ENCODE peak calls at places on chromosomes 13 and 19, in six cellular contexts. One of them, this sample, is unnamed. For H3K27me3, the result is how much of the 10 kb centered on the place peaks cover.

GRCh38 chr13:88068975-88069374 is 397.8 kb downstream of the SLITRK5 start:
- DNase-seq in heart left ventricle: peak
- DNase-seq in aorta: no peak
- DNase-seq in neuronal stem cell: no peak
- DNase-seq in psoas muscle: no peak
- DNase-seq in GM23248: no peak
- DNase-seq in this sample: no peak

GRCh38 chr13:32790731-32791130 is 204.5 kb downstream of the PDS5B start:
- DNase-seq in heart left ventricle: no peak
- DNase-seq in aorta: no peak
- DNase-seq in neuronal stem cell: no peak
- DNase-seq in psoas muscle: no peak
- DNase-seq in GM23248: peak
- DNase-seq in this sample: no peak

GRCh38 chr13:111259058-111259457 is 61.4 kb upstream of the TEX29 start:
- DNase-seq in heart left ventricle: no peak
- DNase-seq in aorta: no peak
- DNase-seq in neuronal stem cell: no peak
- DNase-seq in psoas muscle: no peak
- DNase-seq in GM23248: no peak
- DNase-seq in this sample: no peak

GRCh38 chr13:109447667-109448066 is 338.7 kb downstream of the IRS2 start:
- DNase-seq in heart left ventricle: no peak
- DNase-seq in aorta: no peak
- DNase-seq in neuronal stem cell: no peak
- DNase-seq in psoas muscle: no peak
- DNase-seq in GM23248: no peak
- DNase-seq in this sample: no peak

GRCh38 chr19:11673608-11674041 is 65.1 kb downstream of the ZNF823 start:
- DNase-seq in heart left ventricle: peak
- DNase-seq in aorta: peak
- DNase-seq in neuronal stem cell: peak
- DNase-seq in psoas muscle: peak
- DNase-seq in GM23248: peak
- DNase-seq in this sample: peak

GRCh38 chr13:99307648-99308339 is 595 bp upstream of the GPR183 start:
- DNase-seq in heart left ventricle: no peak
- DNase-seq in aorta: no peak
- DNase-seq in neuronal stem cell: no peak
- DNase-seq in psoas muscle: no peak
- DNase-seq in GM23248: peak
- DNase-seq in this sample: no peak

GRCh38 chr13:51192348-51192747 is 29.9 kb upstream of the FAM124A start:
- DNase-seq in heart left ventricle: no peak
- DNase-seq in aorta: no peak
- DNase-seq in neuronal stem cell: no peak
- DNase-seq in psoas muscle: no peak
- DNase-seq in GM23248: peak
- DNase-seq in this sample: no peak

GRCh38 chr13:97141564-97142005 is 80.5 kb upstream of the MBNL2 start:
- DNase-seq in heart left ventricle: no peak
- DNase-seq in aorta: no peak
- DNase-seq in neuronal stem cell: peak
- DNase-seq in psoas muscle: no peak
- DNase-seq in GM23248: peak
- DNase-seq in this sample: peak

GRCh38 chr13:64273780-64274179 is 2858.1 kb upstream of the PCDH20 start:
- DNase-seq in heart left ventricle: no peak
- DNase-seq in aorta: no peak
- DNase-seq in neuronal stem cell: no peak
- DNase-seq in psoas muscle: no peak
- DNase-seq in GM23248: no peak
- DNase-seq in this sample: no peak

GRCh38 chr19:17557461-17557860 is 2.0 kb downstream of the COLGALT1 start:
- DNase-seq in heart left ventricle: no peak
- DNase-seq in aorta: no peak
- DNase-seq in neuronal stem cell: no peak
- DNase-seq in psoas muscle: no peak
- DNase-seq in GM23248: no peak
- DNase-seq in this sample: no peak

GRCh38 chr13:80509264-80509663 is 168.3 kb upstream of the SPRY2 start:
- DNase-seq in heart left ventricle: no peak
- DNase-seq in aorta: no peak
- DNase-seq in neuronal stem cell: no peak
- DNase-seq in psoas muscle: no peak
- DNase-seq in GM23248: no peak
- DNase-seq in this sample: no peak

GRCh38 chr19:56109216-56109615 is 11.9 kb downstream of the ZNF787 start:
- DNase-seq in heart left ventricle: no peak
- DNase-seq in aorta: no peak
- DNase-seq in neuronal stem cell: no peak
- DNase-seq in psoas muscle: no peak
- DNase-seq in GM23248: peak
- DNase-seq in this sample: no peak

GRCh38 chr13:112733661-112734379 is 44.0 kb downstream of the ATP11A start:
- DNase-seq in heart left ventricle: no peak
- DNase-seq in aorta: no peak
- DNase-seq in neuronal stem cell: peak
- DNase-seq in psoas muscle: no peak
- DNase-seq in GM23248: no peak
- DNase-seq in this sample: no peak

GRCh38 chr19:57830071-57830602 is at the start of gene ZNF587B:
- DNase-seq in heart left ventricle: peak
- DNase-seq in aorta: peak
- DNase-seq in neuronal stem cell: peak
- DNase-seq in psoas muscle: peak
- DNase-seq in GM23248: peak
- DNase-seq in this sample: no peak

GRCh38 chr13:78636493-78636892 is 22.5 kb downstream of the OBI1 start:
- DNase-seq in heart left ventricle: no peak
- DNase-seq in aorta: no peak
- DNase-seq in neuronal stem cell: no peak
- DNase-seq in psoas muscle: no peak
- DNase-seq in GM23248: no peak
- DNase-seq in this sample: no peak

GRCh38 chr13:78632956-78633355 is 26.0 kb downstream of the OBI1 start:
- DNase-seq in heart left ventricle: no peak
- DNase-seq in aorta: no peak
- DNase-seq in neuronal stem cell: no peak
- DNase-seq in psoas muscle: no peak
- DNase-seq in GM23248: no peak
- DNase-seq in this sample: no peak

DNA sequence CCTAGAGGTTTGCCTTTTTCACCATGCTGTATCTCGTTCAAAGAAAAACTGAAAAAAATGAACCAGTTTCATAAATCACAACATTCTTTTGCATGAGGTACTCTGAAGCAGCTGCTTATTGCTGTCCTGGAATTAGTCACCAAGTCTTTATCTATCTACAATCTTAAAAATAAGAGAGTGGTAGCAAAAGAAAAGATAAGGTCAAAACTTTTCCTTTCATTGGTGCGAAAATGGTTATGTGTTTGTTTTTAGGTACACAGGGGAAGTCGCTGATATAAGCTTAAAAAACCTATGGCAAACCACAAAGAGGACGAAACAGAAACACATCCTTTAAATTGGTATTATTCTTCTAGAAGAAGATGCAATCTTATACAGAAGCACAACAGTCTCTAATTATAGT is 20.7 kb downstream of the OBI1 start:
- DNase-seq in heart left ventricle: no peak
- DNase-seq in aorta: no peak
- DNase-seq in neuronal stem cell: no peak
- DNase-seq in psoas muscle: no peak
- DNase-seq in GM23248: no peak
- DNase-seq in this sample: no peak
- H3K27ac ChIP-seq in heart left ventricle: no peak
- H3K27ac ChIP-seq in aorta: no peak
- H3K27ac ChIP-seq in neuronal stem cell: no peak
- H3K27ac ChIP-seq in psoas muscle: no peak
- H3K27ac ChIP-seq in GM23248: no peak
- H3K27ac ChIP-seq in this sample: no peak

GRCh38 chr13:61417171-61417570 is 1.5 kb upstream of the PCDH20 start:
- DNase-seq in heart left ventricle: no peak
- DNase-seq in aorta: no peak
- DNase-seq in neuronal stem cell: no peak
- DNase-seq in psoas muscle: no peak
- DNase-seq in GM23248: no peak
- DNase-seq in this sample: no peak

GRCh38 chr13:61414136-61414535 is 1.5 kb downstream of the PCDH20 start:
- DNase-seq in heart left ventricle: no peak
- DNase-seq in aorta: no peak
- DNase-seq in neuronal stem cell: no peak
- DNase-seq in psoas muscle: no peak
- DNase-seq in GM23248: no peak
- DNase-seq in this sample: no peak

GRCh38 chr13:61413572-61413971 is 2.1 kb downstream of the PCDH20 start:
- DNase-seq in heart left ventricle: no peak
- DNase-seq in aorta: no peak
- DNase-seq in neuronal stem cell: peak
- DNase-seq in psoas muscle: no peak
- DNase-seq in GM23248: no peak
- DNase-seq in this sample: no peak

GRCh38 chr13:61415749-61416148 is at the start of gene PCDH20:
- DNase-seq in heart left ventricle: no peak
- DNase-seq in aorta: no peak
- DNase-seq in neuronal stem cell: no peak
- DNase-seq in psoas muscle: no peak
- DNase-seq in GM23248: no peak
- DNase-seq in this sample: no peak

DNA sequence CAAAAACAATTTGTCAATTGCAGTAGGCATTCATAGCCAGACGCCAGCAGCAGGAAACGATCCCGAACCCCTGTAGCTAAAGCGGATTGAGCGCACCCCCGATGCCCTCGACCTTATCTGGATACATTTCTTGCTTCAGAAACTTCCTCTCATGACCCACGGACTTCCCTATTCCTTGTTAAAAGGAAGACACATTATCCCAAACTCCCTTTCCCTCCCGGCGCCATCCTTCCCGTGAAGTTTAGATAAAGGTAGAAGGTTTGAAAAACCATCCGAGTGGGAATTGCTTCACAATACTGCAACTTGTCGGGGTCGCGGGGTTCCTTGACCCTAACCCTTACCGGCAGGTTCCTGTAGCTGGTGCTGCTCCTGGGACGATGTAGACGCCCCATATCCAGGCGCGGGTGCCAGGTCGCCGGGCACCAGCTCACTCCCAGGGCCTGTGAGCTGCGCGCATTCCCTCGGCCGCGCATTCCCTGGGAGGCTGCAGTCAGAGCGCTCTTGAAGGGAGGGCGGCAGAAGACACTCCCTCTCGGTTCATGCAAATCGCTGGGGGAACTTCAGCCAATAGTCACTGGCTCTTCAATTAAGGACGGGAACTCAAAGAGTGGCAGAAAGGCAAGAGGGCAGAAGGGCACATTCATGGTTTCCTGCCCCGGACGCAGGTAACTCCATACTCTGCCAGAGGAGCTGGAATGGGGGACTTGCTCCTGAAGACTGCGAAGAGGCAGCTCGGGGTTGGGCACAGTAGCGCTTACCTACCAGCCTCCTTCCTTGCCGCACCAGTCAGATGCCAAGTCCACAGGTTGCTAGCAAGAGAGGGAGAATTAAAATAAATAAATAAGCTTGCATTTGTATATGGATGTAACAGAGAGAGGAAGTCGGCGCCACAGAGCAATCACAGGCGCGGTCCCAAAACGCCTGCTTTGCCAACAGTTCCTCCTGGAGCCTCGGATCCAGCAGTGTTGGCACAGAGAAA is 674 bp downstream of the PCDH20 start:
- DNase-seq in heart left ventricle: no peak
- DNase-seq in aorta: peak
- DNase-seq in neuronal stem cell: peak
- DNase-seq in psoas muscle: no peak
- DNase-seq in GM23248: no peak
- DNase-seq in this sample: peak
- H3K4me3 ChIP-seq in heart left ventricle: peak
- H3K4me3 ChIP-seq in aorta: peak
- H3K4me3 ChIP-seq in neuronal stem cell: peak
- H3K4me3 ChIP-seq in psoas muscle: peak
- H3K4me3 ChIP-seq in GM23248: no peak
- H3K4me3 ChIP-seq in this sample: no peak

GRCh38 chr19:30256510-30256850 is 115.7 kb upstream of the ZNF536 start:
- DNase-seq in heart left ventricle: no peak
- DNase-seq in aorta: no peak
- DNase-seq in neuronal stem cell: no peak
- DNase-seq in psoas muscle: no peak
- DNase-seq in GM23248: no peak
- DNase-seq in this sample: no peak

GRCh38 chr19:30253581-30253996 is 118.6 kb upstream of the ZNF536 start:
- DNase-seq in heart left ventricle: no peak
- DNase-seq in aorta: no peak
- DNase-seq in neuronal stem cell: no peak
- DNase-seq in psoas muscle: no peak
- DNase-seq in GM23248: peak
- DNase-seq in this sample: no peak

GRCh38 chr19:30255783-30256509 is 116.2 kb upstream of the ZNF536 start:
- DNase-seq in heart left ventricle: no peak
- DNase-seq in aorta: no peak
- DNase-seq in neuronal stem cell: no peak
- DNase-seq in psoas muscle: no peak
- DNase-seq in GM23248: no peak
- DNase-seq in this sample: no peak

GRCh38 chr19:30254214-30254613 is 118.0 kb upstream of the ZNF536 start:
- DNase-seq in heart left ventricle: no peak
- DNase-seq in aorta: no peak
- DNase-seq in neuronal stem cell: no peak
- DNase-seq in psoas muscle: no peak
- DNase-seq in GM23248: peak
- DNase-seq in this sample: no peak

GRCh38 chr19:30254789-30255188 is 117.4 kb upstream of the ZNF536 start:
- DNase-seq in heart left ventricle: no peak
- DNase-seq in aorta: no peak
- DNase-seq in neuronal stem cell: no peak
- DNase-seq in psoas muscle: no peak
- DNase-seq in GM23248: no peak
- DNase-seq in this sample: no peak
- H3K27me3 ChIP-seq in heart left ventricle: under half
- H3K27me3 ChIP-seq in aorta: under half
- H3K27me3 ChIP-seq in neuronal stem cell: under half
- H3K27me3 ChIP-seq in psoas muscle: under half
- H3K27me3 ChIP-seq in GM23248: under half
- H3K27me3 ChIP-seq in this sample: under half

GRCh38 chr13:101523732-101524131 is 71.3 kb downstream of the ITGBL1 start:
- DNase-seq in heart left ventricle: no peak
- DNase-seq in aorta: no peak
- DNase-seq in neuronal stem cell: no peak
- DNase-seq in psoas muscle: peak
- DNase-seq in GM23248: peak
- DNase-seq in this sample: no peak

GRCh38 chr13:101521371-101521770 is 68.9 kb downstream of the ITGBL1 start:
- DNase-seq in heart left ventricle: no peak
- DNase-seq in aorta: no peak
- DNase-seq in neuronal stem cell: no peak
- DNase-seq in psoas muscle: no peak
- DNase-seq in GM23248: no peak
- DNase-seq in this sample: no peak

GRCh38 chr13:101520672-101521071 is 68.2 kb downstream of the ITGBL1 start:
- DNase-seq in heart left ventricle: no peak
- DNase-seq in aorta: no peak
- DNase-seq in neuronal stem cell: no peak
- DNase-seq in psoas muscle: no peak
- DNase-seq in GM23248: peak
- DNase-seq in this sample: no peak

GRCh38 chr13:101523154-101523669 is 70.7 kb downstream of the ITGBL1 start:
- DNase-seq in heart left ventricle: no peak
- DNase-seq in aorta: no peak
- DNase-seq in neuronal stem cell: no peak
- DNase-seq in psoas muscle: no peak
- DNase-seq in GM23248: peak
- DNase-seq in this sample: no peak

GRCh38 chr13:101522607-101523006 is 70.1 kb downstream of the ITGBL1 start:
- DNase-seq in heart left ventricle: no peak
- DNase-seq in aorta: no peak
- DNase-seq in neuronal stem cell: no peak
- DNase-seq in psoas muscle: no peak
- DNase-seq in GM23248: no peak
- DNase-seq in this sample: no peak
- H3K27ac ChIP-seq in heart left ventricle: no peak
- H3K27ac ChIP-seq in aorta: no peak
- H3K27ac ChIP-seq in neuronal stem cell: no peak
- H3K27ac ChIP-seq in psoas muscle: no peak
- H3K27ac ChIP-seq in GM23248: peak
- H3K27ac ChIP-seq in this sample: no peak

This sample was measured in pancreas.